ENCODE peak calls at places on chromosome 5, in ten cellular contexts. G, M, R, Q, U, V, S, N, X and O are unnamed samples.

GRCh38 chr5:168341178-168341577 is 49.7 kb downstream of the WWC1 start:
- DNase-seq in Q (peak; percentile 23), U (no peak), R (no peak), X (no peak), V (no peak), G (no peak), M (no peak), N (no peak), S (no peak), O (no peak)

GRCh38 chr5:28523887-28524637 is 1485.7 kb upstream of the CDH9 start:
- DNase-seq in G (peak; percentile 88), X (peak; percentile 72), N (no peak), U (no peak), M (no peak), S (no peak), Q (peak; percentile 53), V (peak; percentile 17), R (no peak), O (peak; percentile 88)

GRCh38 chr5:142837274-142837673 is 67.1 kb downstream of the ARHGAP26 start:
- DNase-seq in S (no peak), M (no peak), N (no peak), G (no peak), X (no peak), V (no peak), R (no peak), U (no peak), Q (no peak), O (no peak)

GRCh38 chr5:7881091-7881490 is 12.1 kb downstream of the MTRR start:
- DNase-seq in U (no peak), X (no peak), M (no peak), N (no peak), V (no peak), R (no peak), S (no peak), Q (no peak), G (no peak), O (no peak)

GRCh38 chr5:84450617-84451414 is 66.1 kb upstream of the EDIL3 start:
- DNase-seq in R (no peak), V (peak; percentile 4), M (peak; percentile 1), G (peak; percentile 35), Q (peak; percentile 20), X (peak; percentile 41), U (no peak), N (no peak), S (no peak), O (no peak)

GRCh38 chr5:161846731-161847130 is 1.2 kb upstream of the GABRA1 start:
- DNase-seq in S (no peak), G (no peak), R (no peak), N (no peak), Q (no peak), M (no peak), V (no peak), U (peak; percentile 65), X (no peak), O (no peak)

GRCh38 chr5:163354685-163355084 is 82.7 kb upstream of the CCNG1 start:
- DNase-seq in N (no peak), V (no peak), X (no peak), M (peak; percentile 24), R (no peak), U (no peak), Q (no peak), S (no peak), G (no peak), O (no peak)

GRCh38 chr5:115577329-115577728 is 24.9 kb downstream of the TICAM2 start:
- DNase-seq in N (no peak), M (no peak), S (no peak), V (no peak), U (no peak), X (no peak), G (peak; percentile 55), Q (no peak), R (no peak), O (no peak)

GRCh38 chr5:91281409-91281808 is 101.7 kb downstream of the ARRDC3 start:
- DNase-seq in V (peak; percentile 96), X (peak; percentile 90), Q (peak; percentile 85), M (no peak), R (no peak), S (no peak), U (no peak), N (no peak), G (peak; percentile 82), O (peak; percentile 91)

GRCh38 chr5:64331597-64332277 is 166.1 kb downstream of the RNF180 start:
- DNase-seq in M (no peak), Q (no peak), U (no peak), V (no peak), S (no peak), R (no peak), X (no peak), G (no peak), N (peak; percentile 79), O (no peak)

GRCh38 chr5:1050449-1051365 is 42.1 kb downstream of the NKD2 start:
- DNase-seq in N (no peak), M (no peak), U (no peak), R (no peak), X (no peak), Q (no peak), S (no peak), G (no peak), V (no peak), O (no peak)

GRCh38 chr5:176609724-176610429 is at the start of gene GPRIN1:
- DNase-seq in M (peak; percentile 80), N (peak; percentile 75), X (peak; percentile 34), Q (peak; percentile 36), R (no peak), U (peak; percentile 85), G (peak; percentile 52), V (peak; percentile 31), S (peak; percentile 81), O (no peak)
- TF ChIP-seq CTCF in M (peak; percentile 61), N (peak; percentile 26), X (peak; percentile 16), Q (peak; percentile 37), R (no peak), U (peak; percentile 33), G (no peak), V (no peak), S (no peak), O (peak; percentile 25)

GRCh38 chr5:138032028-138032571 is 779 bp downstream of the FAM13B start:
- DNase-seq in X (peak; percentile 65), N (peak; percentile 87), R (no peak), G (peak; percentile 55), Q (peak; percentile 43), V (peak; percentile 48), M (peak; percentile 83), S (no peak), U (peak; percentile 64), O (no peak)

GRCh38 chr5:138033916-138034315 is 1.0 kb upstream of the FAM13B start:
- DNase-seq in S (no peak), Q (peak; percentile 51), R (no peak), G (peak; percentile 23), V (peak; percentile 90), X (peak; percentile 74), M (no peak), U (no peak), N (no peak), O (no peak)

GRCh38 chr5:138029944-138030343 is 2.9 kb downstream of the FAM13B start:
- DNase-seq in S (no peak), R (no peak), V (no peak), M (no peak), Q (no peak), U (no peak), X (no peak), N (no peak), G (no peak), O (no peak)

GRCh38 chr5:138033275-138033808 is 463 bp upstream of the FAM13B start:
- DNase-seq in U (no peak), Q (no peak), N (no peak), G (no peak), S (peak; percentile 16), R (no peak), M (no peak), V (no peak), X (no peak), O (no peak)

GRCh38 chr5:138032572-138033274 is at the start of gene FAM13B:
- DNase-seq in M (peak; percentile 86), S (peak; percentile 79), N (peak; percentile 93), U (peak; percentile 92), Q (peak; percentile 48), V (peak; percentile 66), X (peak; percentile 58), G (peak; percentile 69), R (peak; percentile 54), O (no peak)
- TF ChIP-seq CTCF in M (peak; percentile 10), S (no peak), N (no peak), U (no peak), Q (no peak), V (no peak), X (no peak), G (no peak), R (no peak), O (no peak)

GRCh38 chr5:94613583-94613982 is 4.8 kb downstream of the KIAA0825 start:
- DNase-seq in V (no peak), S (peak; percentile 19), R (no peak), G (peak; percentile 30), N (no peak), Q (peak; percentile 13), X (peak; percentile 5), M (peak; percentile 44), U (peak; percentile 24), O (no peak)
- TF ChIP-seq CTCF in V (peak; percentile 23), S (no peak), R (no peak), G (peak; percentile 29), N (no peak), Q (peak; percentile 30), X (no peak), M (peak; percentile 70), U (peak; percentile 15), O (peak; percentile 54)

DNA sequence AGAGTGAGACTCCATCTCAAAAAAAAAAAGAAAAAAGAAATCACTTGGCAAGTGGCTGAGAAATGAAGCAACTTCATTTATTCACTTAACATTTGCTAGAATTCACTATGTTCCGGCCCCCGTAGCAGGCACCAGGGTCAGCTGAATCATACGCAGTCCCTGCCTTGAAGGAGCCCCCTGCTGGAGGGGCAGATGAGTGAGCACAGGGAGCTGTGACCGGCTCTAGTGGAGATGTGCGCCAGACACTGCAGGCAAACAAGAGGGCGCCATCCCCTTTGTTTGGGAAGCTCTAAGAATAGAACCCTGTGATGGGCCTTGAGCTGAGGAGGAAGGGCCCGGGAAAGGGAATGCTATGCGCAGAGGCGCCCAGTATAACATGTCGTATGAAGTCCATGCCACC is 20.2 kb upstream of the RPL26L1 start:
- DNase-seq in X (no peak), Q (peak; percentile 55), G (peak; percentile 39), S (peak; percentile 27), M (no peak), V (peak; percentile 47), R (no peak), U (no peak), N (no peak), O (no peak)
- TF ChIP-seq CTCF in X (peak; percentile 21), Q (peak; percentile 55), G (peak; percentile 31), S (peak; percentile 28), M (peak; percentile 63), V (peak; percentile 38), R (no peak), U (peak; percentile 22), N (peak; percentile 21), O (peak; percentile 50)